ENCODE peak calls at places on chromosomes 5 and 9, in five cellular contexts. I is hypothalamus, T is breast epithelium, V is GM23248, Y is NB4. N is an unnamed sample.
A peak's percentile ranks its signal among the peaks of the same experiment; 100 is the strongest.

GRCh38 chr9:93827545-93828330 is 127.4 kb downstream of the BARX1 start:
- DNase-seq in T (no peak), I (peak; percentile 62), V (peak; percentile 67), Y (peak; percentile 41), N (peak; percentile 9)

GRCh38 chr9:98074119-98074990 is 17.8 kb downstream of the NANS start:
- DNase-seq in Y (peak; percentile 61), T (no peak), I (peak; percentile 56), V (peak; percentile 73), N (no peak)

GRCh38 chr5:169296456-169297220 is 4.3 kb downstream of the SLIT3 start:
- DNase-seq in I (no peak), T (no peak), V (peak; percentile 77), Y (no peak), N (peak; percentile 93)

GRCh38 chr5:170809551-170809950 is 26.0 kb downstream of the GABRP start:
- DNase-seq in I (peak; percentile 9), V (peak; percentile 71), Y (no peak), T (no peak), N (peak; percentile 15)

GRCh38 chr9:129318121-129319075 is 140.3 kb upstream of the IER5L start:
- DNase-seq in I (no peak), V (peak; percentile 42), Y (no peak), T (no peak), N (no peak)

GRCh38 chr5:5650242-5650641 is 227.8 kb downstream of the ICE1 start:
- DNase-seq in Y (peak; percentile 23), T (no peak), V (no peak), I (no peak), N (no peak)

GRCh38 chr5:76733049-76733417 is 17.1 kb downstream of the F2R start:
- DNase-seq in Y (peak; percentile 51), I (no peak), V (no peak), T (no peak), N (no peak)

GRCh38 chr5:14948341-14948830 is 76.8 kb upstream of the ANKH start:
- DNase-seq in V (no peak), Y (no peak), T (no peak), I (no peak), N (no peak)

GRCh38 chr9:95508968-95509850 is 7.6 kb downstream of the PTCH1 start:
- DNase-seq in I (peak; percentile 94), V (peak; percentile 93), T (peak; percentile 70), Y (peak; percentile 78), N (no peak)

GRCh38 chr9:83330207-83331196 is 207.7 kb downstream of the FRMD3 start:
- DNase-seq in V (peak; percentile 6), Y (peak; percentile 13), I (no peak), T (no peak), N (no peak)

GRCh38 chr5:94544031-94544650 is 74.3 kb downstream of the KIAA0825 start:
- DNase-seq in I (no peak), T (no peak), Y (peak; percentile 82), V (peak; percentile 46), N (no peak)

GRCh38 chr9:92679413-92680165 is 9.7 kb upstream of the IPPK start:
- DNase-seq in T (no peak), I (no peak), Y (no peak), V (no peak), N (no peak)

GRCh38 chr9:93173365-93174150 is 10.4 kb upstream of the WNK2 start:
- DNase-seq in V (no peak), I (no peak), Y (no peak), T (no peak), N (no peak)

GRCh38 chr9:2991292-2991691 is 147.4 kb upstream of the PUM3 start:
- DNase-seq in Y (no peak), T (no peak), I (no peak), V (peak; percentile 9), N (no peak)

GRCh38 chr5:104016650-104017049 is 454.1 kb upstream of the NUDT12 start:
- DNase-seq in V (peak; percentile 0), T (no peak), I (no peak), Y (no peak), N (peak; percentile 3)

GRCh38 chr9:95073042-95073607 is 244.4 kb downstream of the FANCC start:
- DNase-seq in I (no peak), V (peak; percentile 51), Y (peak; percentile 11), T (peak; percentile 8), N (no peak)

GRCh38 chr9:34370335-34370969 is 6.2 kb downstream of the MYORG start:
- DNase-seq in V (no peak), Y (no peak), T (no peak), I (no peak), N (no peak)

GRCh38 chr9:94554439-94555331 is at the start of gene PCAT7:
- DNase-seq in Y (peak; percentile 92), V (peak; percentile 46), I (no peak), T (peak; percentile 41), N (no peak)

GRCh38 chr9:86636051-86636450 is 281.8 kb upstream of the TUT7 start:
- DNase-seq in T (no peak), I (no peak), V (no peak), Y (no peak), N (no peak)

GRCh38 chr5:39256472-39256871 is 37.1 kb upstream of the FYB1 start:
- DNase-seq in Y (peak; percentile 64), T (no peak), V (peak; percentile 89), I (no peak), N (peak; percentile 59)

GRCh38 chr9:7799934-7800285 is 332 bp upstream of the DMAC1 start:
- DNase-seq in V (no peak), Y (no peak), T (no peak), I (no peak), N (no peak)

GRCh38 chr5:171484460-171484899 is 65.0 kb downstream of the FGF18 start:
- DNase-seq in V (peak; percentile 44), I (no peak), T (no peak), Y (peak; percentile 42), N (peak; percentile 7)

GRCh38 chr5:94832685-94833084 is 214.2 kb downstream of the SLF1 start:
- DNase-seq in V (no peak), I (no peak), T (no peak), Y (no peak), N (no peak)

GRCh38 chr5:122429545-122430327 is 117.7 kb downstream of the SNCAIP start:
- DNase-seq in Y (no peak), T (no peak), I (no peak), V (no peak), N (no peak)

GRCh38 chr9:20340161-20340861 is 282.0 kb downstream of the MLLT3 start:
- DNase-seq in Y (no peak), T (no peak), V (peak; percentile 6), I (no peak), N (no peak)

GRCh38 chr5:11494340-11494739 is 409.9 kb downstream of the CTNND2 start:
- DNase-seq in Y (peak; percentile 7), I (no peak), T (no peak), V (peak; percentile 31), N (no peak)

GRCh38 chr5:61744690-61745619 is 412.9 kb downstream of the ZSWIM6 start:
- DNase-seq in T (no peak), I (no peak), V (no peak), Y (peak; percentile 3), N (no peak)

GRCh38 chr9:135478858-135479468 is 619 bp upstream of the PPP1R26 start:
- DNase-seq in Y (no peak), I (peak; percentile 45), T (peak; percentile 37), V (peak; percentile 66), N (no peak)

GRCh38 chr5:74504463-74504862 is 136.1 kb downstream of the ENC1 start:
- DNase-seq in I (no peak), Y (no peak), T (no peak), V (no peak), N (no peak)

GRCh38 chr5:101675510-101675909 is 620.6 kb downstream of the SLCO4C1 start:
- DNase-seq in T (no peak), Y (no peak), I (no peak), V (no peak), N (no peak)

GRCh38 chr5:10602031-10602806 is 38.3 kb downstream of the ANKRD33B start:
- DNase-seq in I (peak; percentile 45), Y (no peak), T (no peak), V (no peak), N (no peak)

GRCh38 chr9:88747768-88748167 is 212.8 kb downstream of the NXNL2 start:
- DNase-seq in T (no peak), Y (peak; percentile 86), V (peak; percentile 96), I (no peak), N (peak; percentile 88)

GRCh38 chr5:170986598-170986997 is 124.8 kb downstream of the RANBP17 start:
- DNase-seq in Y (peak; percentile 14), T (no peak), V (peak; percentile 31), I (no peak), N (peak; percentile 0)

GRCh38 chr5:166961028-166961427 is 1330.4 kb upstream of the WWC1 start:
- DNase-seq in T (no peak), I (no peak), Y (peak; percentile 8), V (peak; percentile 3), N (no peak)

GRCh38 chr5:124537136-124537919 is 209.1 kb downstream of the ZNF608 start:
- DNase-seq in V (no peak), Y (no peak), T (no peak), I (no peak), N (no peak)

GRCh38 chr5:171438753-171439152 is 19.3 kb downstream of the FGF18 start:
- DNase-seq in T (no peak), V (no peak), I (no peak), Y (peak; percentile 31), N (no peak)

GRCh38 chr5:45521067-45521466 is 175.1 kb downstream of the HCN1 start:
- DNase-seq in T (no peak), V (no peak), Y (peak; percentile 49), I (no peak), N (peak; percentile 0)

N was measured in GM04504.